ENCODE peak calls at places on chromosomes 12 and 14, in ten cellular contexts. U is fibroblast of lung, E is lung, O is PC-9, N is dorsolateral prefrontal cortex, X is upper lobe of right lung, T is heart right ventricle, Y is uterus, F is HCT116, L is osteoblast. J is an unnamed sample.

GRCh38 chr12:90546511-90546910 is 408.5 kb downstream of the CCER1 start:
- DNase-seq in U (no peak), E (no peak), O (no peak), N (no peak), X (no peak), T (no peak), Y (no peak), F (no peak), L (no peak), J (no peak)

GRCh38 chr14:31550589-31550988 is 10.6 kb upstream of the NUBPL start:
- DNase-seq in U (no peak), E (no peak), O (no peak), N (no peak), X (no peak), T (no peak), Y (no peak), F (no peak), L (no peak), J (no peak)

GRCh38 chr14:105937253-105938054 is 411.1 kb downstream of the TMEM121 start:
- DNase-seq in U (no peak), E (peak; percentile 16), O (no peak), N (no peak), X (no peak), T (no peak), Y (no peak), F (no peak), L (peak; percentile 41), J (no peak)

GRCh38 chr14:60758875-60759274 is 24.3 kb downstream of the MNAT1 start:
- DNase-seq in U (peak; percentile 70), E (no peak), O (no peak), N (no peak), X (no peak), T (no peak), Y (no peak), F (no peak), L (no peak), J (no peak)

GRCh38 chr14:24042733-24043132 is 9.1 kb upstream of the CARMIL3 start:
- DNase-seq in U (no peak), E (no peak), O (no peak), N (no peak), X (no peak), T (no peak), Y (no peak), F (no peak), L (peak; percentile 0), J (no peak)

GRCh38 chr12:109738209-109738608 is 24.6 kb downstream of the FAM222A start:
- DNase-seq in U (no peak), E (no peak), O (no peak), N (no peak), X (no peak), T (no peak), Y (peak; percentile 5), F (no peak), L (peak; percentile 75), J (no peak)

GRCh38 chr12:5417500-5417899 is 14.4 kb upstream of the NTF3 start:
- DNase-seq in U (no peak), E (no peak), O (no peak), N (no peak), X (no peak), T (no peak), Y (no peak), F (no peak), L (no peak), J (no peak)

GRCh38 chr14:93037354-93037753 is 78.4 kb downstream of the ITPK1 start:
- DNase-seq in U (no peak), E (no peak), O (peak; percentile 49), N (no peak), X (no peak), T (no peak), Y (no peak), F (no peak), L (peak; percentile 31), J (no peak)

GRCh38 chr12:34295366-34296142 is 273.3 kb downstream of the ALG10 start:
- DNase-seq in U (no peak), E (no peak), O (no peak), N (no peak), X (no peak), T (no peak), Y (no peak), F (no peak), L (no peak), J (no peak)

GRCh38 chr12:117134059-117134458 is 34.8 kb upstream of the TESC start:
- DNase-seq in U (no peak), E (no peak), O (no peak), N (peak; percentile 64), X (no peak), T (no peak), Y (no peak), F (no peak), L (no peak), J (no peak)

GRCh38 chr12:101407054-101407437 is 526 bp downstream of the ARL1 start:
- DNase-seq in U (no peak), E (peak; percentile 30), O (no peak), N (peak; percentile 12), X (no peak), T (no peak), Y (peak; percentile 17), F (no peak), L (no peak), J (peak; percentile 3)

GRCh38 chr12:34218193-34219045 is 196.1 kb downstream of the ALG10 start:
- DNase-seq in U (peak; percentile 48), E (peak; percentile 57), O (peak; percentile 73), N (peak; percentile 78), X (peak; percentile 78), T (peak; percentile 72), Y (peak; percentile 58), F (peak; percentile 52), L (peak; percentile 84), J (peak; percentile 0)

GRCh38 chr14:65131176-65131765 is 29.0 kb upstream of the MAX start:
- DNase-seq in U (peak; percentile 6), E (no peak), O (peak; percentile 15), N (no peak), X (no peak), T (no peak), Y (no peak), F (peak; percentile 27), L (peak; percentile 81), J (peak; percentile 33)

GRCh38 chr12:58363971-58364370 is 422.6 kb downstream of the ATP23 start:
- DNase-seq in U (peak; percentile 31), E (no peak), O (no peak), N (no peak), X (no peak), T (no peak), Y (no peak), F (no peak), L (peak; percentile 51), J (no peak)

GRCh38 chr14:95464524-95464923 is 51.9 kb downstream of the SYNE3 start:
- DNase-seq in U (no peak), E (no peak), O (no peak), N (no peak), X (no peak), T (no peak), Y (no peak), F (no peak), L (peak; percentile 30), J (no peak)

GRCh38 chr12:288687-289086 is 26.1 kb upstream of the SLC6A13 start:
- DNase-seq in U (peak; percentile 14), E (no peak), O (no peak), N (no peak), X (no peak), T (no peak), Y (no peak), F (no peak), L (peak; percentile 84), J (peak; percentile 64)

GRCh38 chr12:7351177-7351576 is 47.3 kb downstream of the ACSM4 start:
- DNase-seq in U (no peak), E (no peak), O (no peak), N (no peak), X (no peak), T (no peak), Y (no peak), F (no peak), L (no peak), J (no peak)
- H3K4me3 ChIP-seq in U (no peak overlapping the region), E (no peak overlapping the region), O (no peak overlapping the region), N (no peak overlapping the region), X (no peak overlapping the region), T (no peak overlapping the region), Y (no peak overlapping the region), F (no peak overlapping the region), L (no peak overlapping the region), J (no peak overlapping the region)

GRCh38 chr12:79531547-79531946 is 159.2 kb downstream of the PAWR start:
- DNase-seq in U (no peak), E (no peak), O (no peak), N (no peak), X (no peak), T (no peak), Y (no peak), F (no peak), L (peak; percentile 30), J (no peak)
- H3K4me3 ChIP-seq in U (no peak overlapping the region), E (no peak overlapping the region), O (no peak overlapping the region), N (no peak overlapping the region), X (no peak overlapping the region), T (no peak overlapping the region), Y (no peak overlapping the region), F (no peak overlapping the region), L (no peak overlapping the region), J (no peak overlapping the region)

DNA sequence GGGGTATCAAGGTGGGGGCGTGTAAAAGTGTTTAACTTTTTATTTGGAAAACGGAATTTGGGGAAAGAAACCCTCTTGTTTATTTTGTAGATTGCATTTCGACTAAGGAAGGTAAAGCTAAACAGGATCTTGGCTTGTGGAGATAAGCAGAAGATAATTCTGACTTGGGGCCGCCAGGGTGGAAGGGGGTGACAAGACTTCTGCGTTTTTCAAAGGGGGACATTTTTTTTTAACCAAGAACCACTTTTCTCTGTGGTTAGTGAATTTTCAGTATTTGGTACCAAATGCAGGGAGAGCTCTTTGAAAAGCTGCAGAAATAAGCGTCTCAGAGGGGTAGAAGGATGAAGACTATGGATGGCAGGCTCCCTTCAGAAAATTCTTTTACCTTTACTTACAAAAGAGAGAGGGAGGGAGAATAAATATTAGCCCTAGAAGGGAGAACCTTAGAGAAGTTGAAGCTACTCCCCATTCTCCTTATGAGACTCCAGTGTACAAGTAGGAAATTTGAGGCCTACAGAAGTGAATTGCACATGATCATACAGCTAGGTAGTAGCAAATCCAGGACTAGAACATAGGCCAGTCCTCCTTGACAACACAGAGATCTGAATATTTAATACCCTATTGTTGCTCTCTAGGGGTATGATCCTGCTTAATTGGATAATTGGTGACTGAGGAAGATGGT is 783 bp downstream of the MRPL52 start:
- DNase-seq in U (no peak), E (no peak), O (no peak), N (no peak), X (no peak), T (no peak), Y (no peak), F (no peak), L (peak; percentile 69), J (no peak)
- H3K4me3 ChIP-seq in U (peak overlapping the region; percentile 82), E (peak overlapping the region; percentile 90), O (peak overlapping the region; percentile 75), N (peak overlapping the region; percentile 70), X (peak overlapping the region; percentile 99), T (peak overlapping the region; percentile 91), Y (peak overlapping the region; percentile 56), F (peak overlapping the region; percentile 95), L (peak overlapping the region; percentile 86), J (peak overlapping the region; percentile 91)

DNA sequence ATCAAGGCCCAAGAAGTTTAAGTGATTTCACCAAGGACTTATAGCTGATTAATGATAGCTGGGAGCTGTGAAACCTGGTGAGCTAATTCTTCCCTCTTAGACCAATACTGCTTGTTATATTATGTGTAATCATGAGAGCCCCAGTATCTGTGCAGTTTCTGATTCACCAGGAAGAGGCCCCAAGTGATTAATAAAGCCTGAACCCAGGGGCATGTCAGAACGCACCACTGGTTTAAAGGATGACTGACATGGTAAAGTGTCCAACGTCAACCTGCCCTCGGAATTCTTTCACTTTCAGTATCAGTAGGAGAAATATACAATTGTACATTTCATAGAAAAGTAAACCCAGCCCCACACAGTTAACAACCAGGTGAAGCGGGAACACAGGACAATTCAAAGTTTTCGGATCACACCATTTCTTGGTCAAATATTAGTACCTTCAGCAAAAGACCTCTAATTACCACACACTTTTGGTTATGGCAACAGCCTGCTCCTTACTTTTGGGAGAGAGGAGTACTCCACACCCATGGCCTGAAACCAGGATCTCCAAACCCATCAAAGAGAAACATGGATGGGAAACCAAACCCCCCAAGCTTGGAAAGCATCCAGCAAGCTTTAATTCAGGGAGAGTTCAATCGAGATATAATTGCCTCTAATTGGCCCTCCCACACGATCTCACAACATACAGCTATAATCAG is 28.5 kb downstream of the TMCC3 start:
- DNase-seq in U (peak; percentile 58), E (no peak), O (peak; percentile 42), N (no peak), X (no peak), T (no peak), Y (no peak), F (no peak), L (peak; percentile 25), J (no peak)
- H3K4me3 ChIP-seq in U (no peak overlapping the region), E (no peak overlapping the region), O (peak overlapping the region; percentile 51), N (peak overlapping the region; percentile 32), X (peak overlapping the region; percentile 32), T (no peak overlapping the region), Y (no peak overlapping the region), F (peak overlapping the region; percentile 4), L (peak overlapping the region; percentile 24), J (no peak overlapping the region)